ENCODE peak calls at places on chromosomes 13 and 19, in ten cellular contexts. One of them, this sample, is unnamed.

GRCh38 chr13:100306042-100306441 is 217.1 kb downstream of the PCCA start:
- DNase-seq in neuronal stem cell: no peak
- DNase-seq in heart left ventricle: no peak
- DNase-seq in left lung: no peak
- DNase-seq in cardiac muscle cell: no peak
- DNase-seq in psoas muscle: no peak
- DNase-seq in IMR-90: no peak
- DNase-seq in ovary: no peak
- DNase-seq in Panc1: no peak
- DNase-seq in right atrium auricular region: no peak
- DNase-seq in this sample: no peak

GRCh38 chr13:32117696-32118095 is 86.1 kb downstream of the FRY start:
- DNase-seq in IMR-90: peak; percentile 8
- DNase-seq in heart left ventricle: peak; percentile 79
- DNase-seq in right atrium auricular region: peak; percentile 65
- DNase-seq in Panc1: no peak
- DNase-seq in neuronal stem cell: no peak
- DNase-seq in left lung: no peak
- DNase-seq in cardiac muscle cell: no peak
- DNase-seq in psoas muscle: peak; percentile 45
- DNase-seq in ovary: no peak
- DNase-seq in this sample: no peak

GRCh38 chr13:114011226-114011625 is 37.4 kb upstream of the C13orf46 start:
- DNase-seq in ovary: no peak
- DNase-seq in heart left ventricle: peak; percentile 18
- DNase-seq in psoas muscle: peak; percentile 13
- DNase-seq in IMR-90: no peak
- DNase-seq in Panc1: no peak
- DNase-seq in left lung: no peak
- DNase-seq in cardiac muscle cell: no peak
- DNase-seq in right atrium auricular region: no peak
- DNase-seq in neuronal stem cell: no peak
- DNase-seq in this sample: no peak

GRCh38 chr13:43424386-43424785 is 362.4 kb downstream of the ENOX1 start:
- DNase-seq in cardiac muscle cell: no peak
- DNase-seq in heart left ventricle: no peak
- DNase-seq in right atrium auricular region: no peak
- DNase-seq in Panc1: no peak
- DNase-seq in ovary: no peak
- DNase-seq in neuronal stem cell: no peak
- DNase-seq in left lung: no peak
- DNase-seq in IMR-90: no peak
- DNase-seq in psoas muscle: no peak
- DNase-seq in this sample: no peak

GRCh38 chr19:16327911-16328823 is 3.5 kb downstream of the KLF2 start:
- DNase-seq in cardiac muscle cell: peak; percentile 97
- DNase-seq in IMR-90: peak; percentile 86
- DNase-seq in psoas muscle: peak; percentile 86
- DNase-seq in ovary: peak; percentile 75
- DNase-seq in left lung: peak; percentile 84
- DNase-seq in right atrium auricular region: peak; percentile 94
- DNase-seq in Panc1: no peak
- DNase-seq in neuronal stem cell: no peak
- DNase-seq in heart left ventricle: peak; percentile 85
- DNase-seq in this sample: peak; percentile 85

GRCh38 chr13:39887424-39887823 is 232.0 kb downstream of the COG6 start:
- DNase-seq in left lung: no peak
- DNase-seq in right atrium auricular region: no peak
- DNase-seq in IMR-90: no peak
- DNase-seq in ovary: no peak
- DNase-seq in heart left ventricle: no peak
- DNase-seq in neuronal stem cell: no peak
- DNase-seq in cardiac muscle cell: no peak
- DNase-seq in Panc1: no peak
- DNase-seq in psoas muscle: no peak
- DNase-seq in this sample: no peak

GRCh38 chr19:29266001-29266400 is 53.0 kb upstream of the UQCRFS1 start:
- DNase-seq in IMR-90: no peak
- DNase-seq in heart left ventricle: no peak
- DNase-seq in Panc1: no peak
- DNase-seq in right atrium auricular region: no peak
- DNase-seq in left lung: no peak
- DNase-seq in cardiac muscle cell: no peak
- DNase-seq in psoas muscle: no peak
- DNase-seq in neuronal stem cell: no peak
- DNase-seq in ovary: no peak
- DNase-seq in this sample: no peak

GRCh38 chr13:76837811-76838210 is 48.4 kb downstream of the KCTD12 start:
- DNase-seq in left lung: no peak
- DNase-seq in IMR-90: peak; percentile 32
- DNase-seq in heart left ventricle: no peak
- DNase-seq in psoas muscle: no peak
- DNase-seq in neuronal stem cell: no peak
- DNase-seq in cardiac muscle cell: peak; percentile 27
- DNase-seq in ovary: no peak
- DNase-seq in Panc1: no peak
- DNase-seq in right atrium auricular region: no peak
- DNase-seq in this sample: no peak

GRCh38 chr19:22532388-22533310 is 101.5 kb upstream of the ZNF492 start:
- DNase-seq in right atrium auricular region: peak; percentile 92
- DNase-seq in left lung: peak; percentile 73
- DNase-seq in heart left ventricle: peak; percentile 68
- DNase-seq in IMR-90: no peak
- DNase-seq in cardiac muscle cell: peak; percentile 24
- DNase-seq in neuronal stem cell: no peak
- DNase-seq in psoas muscle: peak; percentile 31
- DNase-seq in Panc1: no peak
- DNase-seq in ovary: peak; percentile 98
- DNase-seq in this sample: peak; percentile 94

GRCh38 chr19:22528956-22529355 is 105.2 kb upstream of the ZNF492 start:
- DNase-seq in neuronal stem cell: no peak
- DNase-seq in heart left ventricle: no peak
- DNase-seq in IMR-90: no peak
- DNase-seq in Panc1: no peak
- DNase-seq in left lung: no peak
- DNase-seq in right atrium auricular region: no peak
- DNase-seq in psoas muscle: no peak
- DNase-seq in cardiac muscle cell: no peak
- DNase-seq in ovary: peak; percentile 55
- DNase-seq in this sample: no peak

GRCh38 chr19:22527554-22527953 is 105.4 kb upstream of the ZNF98 start:
- DNase-seq in heart left ventricle: no peak
- DNase-seq in neuronal stem cell: no peak
- DNase-seq in IMR-90: no peak
- DNase-seq in psoas muscle: no peak
- DNase-seq in Panc1: no peak
- DNase-seq in cardiac muscle cell: no peak
- DNase-seq in left lung: no peak
- DNase-seq in right atrium auricular region: no peak
- DNase-seq in ovary: peak; percentile 47
- DNase-seq in this sample: no peak

GRCh38 chr19:22526661-22527272 is 104.6 kb upstream of the ZNF98 start:
- DNase-seq in psoas muscle: no peak
- DNase-seq in ovary: peak; percentile 52
- DNase-seq in heart left ventricle: no peak
- DNase-seq in left lung: no peak
- DNase-seq in Panc1: no peak
- DNase-seq in neuronal stem cell: no peak
- DNase-seq in IMR-90: no peak
- DNase-seq in cardiac muscle cell: peak; percentile 0
- DNase-seq in right atrium auricular region: no peak
- DNase-seq in this sample: peak; percentile 20

DNA sequence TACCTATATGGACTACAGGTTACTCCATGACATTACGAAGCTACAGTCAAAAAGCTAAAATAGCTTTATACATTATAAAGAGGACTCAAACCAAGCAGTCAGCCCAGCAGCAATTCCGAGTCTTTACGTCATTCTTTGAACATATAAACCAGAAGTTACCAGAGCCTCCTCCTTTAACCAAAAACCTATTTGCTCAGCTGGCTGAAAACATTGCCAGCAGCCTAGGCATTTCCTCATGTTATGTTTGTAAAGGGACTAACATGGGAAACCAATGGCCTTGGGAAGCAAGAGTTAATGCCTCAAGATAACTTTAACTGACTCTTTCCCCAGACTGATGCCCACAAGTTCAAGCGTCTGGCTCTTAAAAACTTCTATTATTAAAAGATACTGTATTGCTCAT is 104.1 kb upstream of the ZNF492 start:
- DNase-seq in Panc1: no peak
- DNase-seq in psoas muscle: no peak
- DNase-seq in neuronal stem cell: no peak
- DNase-seq in heart left ventricle: no peak
- DNase-seq in left lung: no peak
- DNase-seq in IMR-90: no peak
- DNase-seq in cardiac muscle cell: no peak
- DNase-seq in right atrium auricular region: no peak
- DNase-seq in ovary: no peak
- DNase-seq in this sample: no peak
- H3K4me3 ChIP-seq in Panc1: no peak overlapping the region
- H3K4me3 ChIP-seq in psoas muscle: no peak overlapping the region
- H3K4me3 ChIP-seq in neuronal stem cell: no peak overlapping the region
- H3K4me3 ChIP-seq in heart left ventricle: no peak overlapping the region
- H3K4me3 ChIP-seq in left lung: no peak overlapping the region
- H3K4me3 ChIP-seq in IMR-90: no peak overlapping the region
- H3K4me3 ChIP-seq in cardiac muscle cell: no peak overlapping the region
- H3K4me3 ChIP-seq in right atrium auricular region: no peak overlapping the region
- H3K4me3 ChIP-seq in ovary: no peak overlapping the region
- H3K4me3 ChIP-seq in this sample: no peak overlapping the region

DNA sequence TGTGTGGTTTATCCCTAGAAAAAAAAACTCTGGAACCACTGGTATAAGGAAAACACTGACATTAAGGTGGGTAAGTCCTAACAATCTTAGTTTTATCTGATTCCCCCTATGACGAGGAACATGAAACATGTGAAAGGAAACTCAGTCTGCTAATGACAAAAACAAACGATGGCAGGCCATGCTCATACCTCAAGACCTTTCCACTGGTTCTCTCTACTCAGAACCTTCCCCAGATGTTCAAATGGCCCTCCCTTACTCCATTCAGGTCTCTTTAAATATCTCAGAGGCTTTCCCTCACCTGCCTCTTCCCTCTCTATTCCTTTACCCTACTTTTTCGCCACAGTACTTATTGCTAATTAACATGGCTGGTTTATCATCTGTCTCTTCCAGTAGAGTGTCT is 1.6 kb downstream of the TUBGCP3 start:
- DNase-seq in Panc1: no peak
- DNase-seq in neuronal stem cell: no peak
- DNase-seq in ovary: no peak
- DNase-seq in heart left ventricle: no peak
- DNase-seq in psoas muscle: no peak
- DNase-seq in right atrium auricular region: no peak
- DNase-seq in cardiac muscle cell: no peak
- DNase-seq in IMR-90: no peak
- DNase-seq in left lung: no peak
- DNase-seq in this sample: no peak
- H3K4me3 ChIP-seq in Panc1: peak overlapping the region; percentile 79
- H3K4me3 ChIP-seq in neuronal stem cell: peak overlapping the region; percentile 94
- H3K4me3 ChIP-seq in ovary: no peak overlapping the region
- H3K4me3 ChIP-seq in heart left ventricle: no peak overlapping the region
- H3K4me3 ChIP-seq in psoas muscle: no peak overlapping the region
- H3K4me3 ChIP-seq in right atrium auricular region: no peak overlapping the region
- H3K4me3 ChIP-seq in cardiac muscle cell: no peak overlapping the region
- H3K4me3 ChIP-seq in IMR-90: no peak overlapping the region
- H3K4me3 ChIP-seq in left lung: peak overlapping the region; percentile 95
- H3K4me3 ChIP-seq in this sample: no peak overlapping the region

GRCh38 chr13:40981949-40982348 is 37.2 kb downstream of the ELF1 start:
- DNase-seq in Panc1: no peak
- DNase-seq in psoas muscle: no peak
- DNase-seq in left lung: no peak
- DNase-seq in cardiac muscle cell: peak; percentile 23
- DNase-seq in heart left ventricle: no peak
- DNase-seq in ovary: no peak
- DNase-seq in IMR-90: no peak
- DNase-seq in neuronal stem cell: no peak
- DNase-seq in right atrium auricular region: no peak
- DNase-seq in this sample: no peak

GRCh38 chr13:40980466-40980865 is 38.6 kb downstream of the ELF1 start:
- DNase-seq in right atrium auricular region: no peak
- DNase-seq in heart left ventricle: no peak
- DNase-seq in psoas muscle: no peak
- DNase-seq in neuronal stem cell: no peak
- DNase-seq in IMR-90: no peak
- DNase-seq in left lung: no peak
- DNase-seq in ovary: no peak
- DNase-seq in cardiac muscle cell: no peak
- DNase-seq in Panc1: no peak
- DNase-seq in this sample: no peak

GRCh38 chr13:40982772-40983171 is 36.3 kb downstream of the ELF1 start:
- DNase-seq in neuronal stem cell: no peak
- DNase-seq in psoas muscle: no peak
- DNase-seq in heart left ventricle: peak; percentile 36
- DNase-seq in left lung: no peak
- DNase-seq in ovary: no peak
- DNase-seq in IMR-90: peak; percentile 52
- DNase-seq in right atrium auricular region: no peak
- DNase-seq in cardiac muscle cell: peak; percentile 94
- DNase-seq in Panc1: no peak
- DNase-seq in this sample: no peak

GRCh38 chr13:40981361-40981760 is 37.8 kb downstream of the ELF1 start:
- DNase-seq in cardiac muscle cell: peak; percentile 82
- DNase-seq in ovary: no peak
- DNase-seq in left lung: no peak
- DNase-seq in right atrium auricular region: no peak
- DNase-seq in IMR-90: no peak
- DNase-seq in heart left ventricle: no peak
- DNase-seq in Panc1: no peak
- DNase-seq in psoas muscle: no peak
- DNase-seq in neuronal stem cell: no peak
- DNase-seq in this sample: no peak

DNA sequence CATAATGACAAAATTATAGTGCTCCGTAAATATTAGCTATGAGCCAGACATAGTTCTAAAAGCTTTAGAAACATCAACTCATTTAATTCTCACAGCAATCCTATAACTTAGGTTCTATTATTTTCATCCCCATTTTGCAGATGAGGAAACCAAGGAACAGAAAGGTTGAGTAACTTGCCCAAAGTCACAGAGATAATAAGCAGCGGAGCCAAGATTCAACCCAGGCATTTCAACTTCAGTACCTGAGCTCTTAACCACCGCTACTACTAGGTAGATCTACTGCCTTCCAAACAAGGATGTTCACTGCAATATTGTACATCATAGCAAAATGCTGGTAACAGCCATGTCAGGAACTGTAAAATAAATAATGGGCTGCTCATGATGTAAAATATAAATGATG is 39.9 kb downstream of the ELF1 start:
- DNase-seq in ovary: no peak
- DNase-seq in heart left ventricle: no peak
- DNase-seq in Panc1: no peak
- DNase-seq in psoas muscle: no peak
- DNase-seq in neuronal stem cell: no peak
- DNase-seq in left lung: no peak
- DNase-seq in IMR-90: no peak
- DNase-seq in cardiac muscle cell: no peak
- DNase-seq in right atrium auricular region: no peak
- DNase-seq in this sample: no peak
- H3K4me3 ChIP-seq in ovary: no peak overlapping the region
- H3K4me3 ChIP-seq in heart left ventricle: peak overlapping the region; percentile 46
- H3K4me3 ChIP-seq in Panc1: no peak overlapping the region
- H3K4me3 ChIP-seq in psoas muscle: peak overlapping the region; percentile 44
- H3K4me3 ChIP-seq in neuronal stem cell: no peak overlapping the region
- H3K4me3 ChIP-seq in left lung: no peak overlapping the region
- H3K4me3 ChIP-seq in IMR-90: no peak overlapping the region
- H3K4me3 ChIP-seq in cardiac muscle cell: no peak overlapping the region
- H3K4me3 ChIP-seq in right atrium auricular region: no peak overlapping the region
- H3K4me3 ChIP-seq in this sample: no peak overlapping the region

GRCh38 chr13:36764957-36765356 is 54.1 kb upstream of the RFXAP start:
- DNase-seq in ovary: no peak
- DNase-seq in neuronal stem cell: no peak
- DNase-seq in IMR-90: no peak
- DNase-seq in Panc1: no peak
- DNase-seq in cardiac muscle cell: no peak
- DNase-seq in psoas muscle: no peak
- DNase-seq in left lung: no peak
- DNase-seq in heart left ventricle: no peak
- DNase-seq in right atrium auricular region: no peak
- DNase-seq in this sample: no peak
- H3K4me3 ChIP-seq in ovary: no peak overlapping the region
- H3K4me3 ChIP-seq in neuronal stem cell: no peak overlapping the region
- H3K4me3 ChIP-seq in IMR-90: no peak overlapping the region
- H3K4me3 ChIP-seq in Panc1: no peak overlapping the region
- H3K4me3 ChIP-seq in cardiac muscle cell: no peak overlapping the region
- H3K4me3 ChIP-seq in psoas muscle: no peak overlapping the region
- H3K4me3 ChIP-seq in left lung: no peak overlapping the region
- H3K4me3 ChIP-seq in heart left ventricle: no peak overlapping the region
- H3K4me3 ChIP-seq in right atrium auricular region: no peak overlapping the region
- H3K4me3 ChIP-seq in this sample: no peak overlapping the region

This sample was measured in uterus.